ENCODE peak calls at places on chromosomes 1 and 21, in four cellular contexts. One of them, this sample, is unnamed.

GRCh38 chr1:21022279-21023040 is 154.2 kb downstream of the EIF4G3 start:
- DNase-seq in prostate gland: peak
- DNase-seq in stimulated activated CD4-positive, alpha-beta T cell treated with anti-CD3 and anti-CD28 coated beads, Interleukin-1b, Interleukin-23, amount 100 ng/mL, for 24 hours: peak
- DNase-seq in OCI-LY7: peak
- DNase-seq in this sample: peak

GRCh38 chr1:221708987-221709386 is 32.9 kb downstream of the DUSP10 start:
- DNase-seq in prostate gland: no peak
- DNase-seq in stimulated activated CD4-positive, alpha-beta T cell treated with anti-CD3 and anti-CD28 coated beads, Interleukin-1b, Interleukin-23, amount 100 ng/mL, for 24 hours: no peak
- DNase-seq in OCI-LY7: no peak
- DNase-seq in this sample: peak

GRCh38 chr21:35933466-35933865 is 126.9 kb downstream of the SETD4 start:
- DNase-seq in prostate gland: no peak
- DNase-seq in stimulated activated CD4-positive, alpha-beta T cell treated with anti-CD3 and anti-CD28 coated beads, Interleukin-1b, Interleukin-23, amount 100 ng/mL, for 24 hours: no peak
- DNase-seq in OCI-LY7: peak
- DNase-seq in this sample: peak

GRCh38 chr1:182768973-182769372 is 20.6 kb upstream of the NPL start:
- DNase-seq in prostate gland: no peak
- DNase-seq in stimulated activated CD4-positive, alpha-beta T cell treated with anti-CD3 and anti-CD28 coated beads, Interleukin-1b, Interleukin-23, amount 100 ng/mL, for 24 hours: no peak
- DNase-seq in OCI-LY7: no peak
- DNase-seq in this sample: no peak

GRCh38 chr1:224920930-224921329 is 8.5 kb upstream of the DNAH14 start:
- DNase-seq in prostate gland: no peak
- DNase-seq in stimulated activated CD4-positive, alpha-beta T cell treated with anti-CD3 and anti-CD28 coated beads, Interleukin-1b, Interleukin-23, amount 100 ng/mL, for 24 hours: no peak
- DNase-seq in OCI-LY7: no peak
- DNase-seq in this sample: no peak

GRCh38 chr21:39456665-39457064 is 4.9 kb downstream of the SH3BGR start:
- DNase-seq in prostate gland: no peak
- DNase-seq in stimulated activated CD4-positive, alpha-beta T cell treated with anti-CD3 and anti-CD28 coated beads, Interleukin-1b, Interleukin-23, amount 100 ng/mL, for 24 hours: no peak
- DNase-seq in OCI-LY7: no peak
- DNase-seq in this sample: no peak

GRCh38 chr1:153312569-153313186 is at the start of gene PGLYRP3:
- DNase-seq in prostate gland: no peak
- DNase-seq in stimulated activated CD4-positive, alpha-beta T cell treated with anti-CD3 and anti-CD28 coated beads, Interleukin-1b, Interleukin-23, amount 100 ng/mL, for 24 hours: no peak
- DNase-seq in OCI-LY7: no peak
- DNase-seq in this sample: no peak

GRCh38 chr1:172024516-172024915 is 183.2 kb downstream of the DNM3 start:
- DNase-seq in prostate gland: no peak
- DNase-seq in stimulated activated CD4-positive, alpha-beta T cell treated with anti-CD3 and anti-CD28 coated beads, Interleukin-1b, Interleukin-23, amount 100 ng/mL, for 24 hours: no peak
- DNase-seq in OCI-LY7: no peak
- DNase-seq in this sample: no peak

GRCh38 chr1:197811769-197812168 is 36.5 kb upstream of the DENND1B start:
- DNase-seq in prostate gland: no peak
- DNase-seq in stimulated activated CD4-positive, alpha-beta T cell treated with anti-CD3 and anti-CD28 coated beads, Interleukin-1b, Interleukin-23, amount 100 ng/mL, for 24 hours: no peak
- DNase-seq in OCI-LY7: no peak
- DNase-seq in this sample: no peak

GRCh38 chr1:17475729-17476128 is 36.3 kb upstream of the RCC2 start:
- DNase-seq in prostate gland: no peak
- DNase-seq in stimulated activated CD4-positive, alpha-beta T cell treated with anti-CD3 and anti-CD28 coated beads, Interleukin-1b, Interleukin-23, amount 100 ng/mL, for 24 hours: no peak
- DNase-seq in OCI-LY7: no peak
- DNase-seq in this sample: no peak

GRCh38 chr1:57910331-57910730 is 486.5 kb upstream of the DAB1 start:
- DNase-seq in prostate gland: no peak
- DNase-seq in stimulated activated CD4-positive, alpha-beta T cell treated with anti-CD3 and anti-CD28 coated beads, Interleukin-1b, Interleukin-23, amount 100 ng/mL, for 24 hours: no peak
- DNase-seq in OCI-LY7: no peak
- DNase-seq in this sample: no peak

GRCh38 chr1:7388141-7388487 is 383.0 kb upstream of the VAMP3 start:
- DNase-seq in prostate gland: no peak
- DNase-seq in stimulated activated CD4-positive, alpha-beta T cell treated with anti-CD3 and anti-CD28 coated beads, Interleukin-1b, Interleukin-23, amount 100 ng/mL, for 24 hours: no peak
- DNase-seq in OCI-LY7: no peak
- DNase-seq in this sample: no peak

GRCh38 chr1:154306151-154306550 is 14.7 kb upstream of the AQP10 start:
- DNase-seq in prostate gland: no peak
- DNase-seq in stimulated activated CD4-positive, alpha-beta T cell treated with anti-CD3 and anti-CD28 coated beads, Interleukin-1b, Interleukin-23, amount 100 ng/mL, for 24 hours: no peak
- DNase-seq in OCI-LY7: no peak
- DNase-seq in this sample: no peak